ENCODE peak calls at places on chromosomes 16 and 17, in six cellular contexts. S is K562, C is upper lobe of left lung, T is GM12878, E is A549, B is HepG2. P is an unnamed sample.

GRCh38 chr16:55471448-55472097 is 7.4 kb upstream of the MMP2 start:
- ATAC-seq in C (no peak), S (no peak), E (peak; percentile 84), T (peak; percentile 63), B (no peak), P (peak; percentile 44)

GRCh38 chr17:14545156-14545906 is 244.4 kb downstream of the HS3ST3B1 start:
- ATAC-seq in E (no peak), T (no peak), C (no peak), S (no peak), B (no peak), P (no peak)

GRCh38 chr17:42039794-42040763 is 10.3 kb downstream of the C17orf113 start:
- ATAC-seq in B (peak; percentile 33), C (no peak), E (no peak), S (no peak), T (no peak), P (no peak)

GRCh38 chr16:87995644-87996043 is 44.4 kb downstream of the BANP start:
- ATAC-seq in B (no peak), E (no peak), S (no peak), C (no peak), T (no peak), P (no peak)

GRCh38 chr17:19812407-19812806 is 55.3 kb downstream of the ULK2 start:
- ATAC-seq in E (peak; percentile 83), B (no peak), T (no peak), C (no peak), S (no peak), P (no peak)

GRCh38 chr16:11627822-11628457 is 40.3 kb upstream of the SNN start:
- ATAC-seq in C (no peak), B (no peak), E (no peak), T (no peak), S (peak; percentile 76), P (peak; percentile 51)

GRCh38 chr17:9271989-9272388 is 250.7 kb downstream of the NTN1 start:
- ATAC-seq in S (no peak), T (no peak), C (no peak), B (no peak), E (no peak), P (no peak)

GRCh38 chr17:45077643-45078042 is 16.5 kb downstream of the NMT1 start:
- ATAC-seq in E (no peak), T (peak; percentile 68), C (no peak), B (no peak), S (no peak), P (no peak)

GRCh38 chr16:363110-364090 is 6.9 kb downstream of the MRPL28 start:
- ATAC-seq in S (peak; percentile 7), C (no peak), B (peak; percentile 21), E (peak; percentile 20), T (peak; percentile 9), P (no peak)

GRCh38 chr17:17557796-17558195 is 33.7 kb downstream of the PEMT start:
- ATAC-seq in B (no peak), T (no peak), E (no peak), C (no peak), S (no peak), P (no peak)

GRCh38 chr16:20933589-20933988 is 33.0 kb downstream of the LYRM1 start:
- ATAC-seq in E (no peak), B (no peak), S (no peak), T (no peak), C (no peak), P (no peak)

GRCh38 chr16:2224183-2224486 is 744 bp downstream of the E4F1 start:
- ATAC-seq in C (peak; percentile 32), S (peak; percentile 74), T (peak; percentile 61), E (peak; percentile 72), B (peak; percentile 56), P (no peak)

GRCh38 chr16:49661465-49662187 is 194.3 kb downstream of the ZNF423 start:
- ATAC-seq in S (no peak), T (no peak), C (no peak), B (no peak), E (no peak), P (no peak)

GRCh38 chr16:83686726-83687125 is 121.1 kb upstream of the HSBP1 start:
- ATAC-seq in S (no peak), B (no peak), E (no peak), C (no peak), T (no peak), P (no peak)

GRCh38 chr17:29572691-29573557 is 4.4 kb downstream of the TP53I13 start:
- ATAC-seq in S (peak; percentile 58), C (no peak), B (no peak), T (peak; percentile 75), E (no peak), P (peak; percentile 61)
- TF ChIP-seq CTCF in S (peak; percentile 61), C (peak; percentile 63), B (no peak), T (peak; percentile 75), E (peak; percentile 30), P (peak; percentile 92)

GRCh38 chr16:85010931-85011845 is at the start of gene ZDHHC7:
- ATAC-seq in T (peak; percentile 93), E (peak; percentile 98), S (peak; percentile 92), B (peak; percentile 89), C (peak; percentile 93), P (peak; percentile 96)
- TF ChIP-seq EP300 in T (no peak), E (peak; percentile 20), S (peak; percentile 16), B (no peak), C (no peak), P (no peak)

DNA sequence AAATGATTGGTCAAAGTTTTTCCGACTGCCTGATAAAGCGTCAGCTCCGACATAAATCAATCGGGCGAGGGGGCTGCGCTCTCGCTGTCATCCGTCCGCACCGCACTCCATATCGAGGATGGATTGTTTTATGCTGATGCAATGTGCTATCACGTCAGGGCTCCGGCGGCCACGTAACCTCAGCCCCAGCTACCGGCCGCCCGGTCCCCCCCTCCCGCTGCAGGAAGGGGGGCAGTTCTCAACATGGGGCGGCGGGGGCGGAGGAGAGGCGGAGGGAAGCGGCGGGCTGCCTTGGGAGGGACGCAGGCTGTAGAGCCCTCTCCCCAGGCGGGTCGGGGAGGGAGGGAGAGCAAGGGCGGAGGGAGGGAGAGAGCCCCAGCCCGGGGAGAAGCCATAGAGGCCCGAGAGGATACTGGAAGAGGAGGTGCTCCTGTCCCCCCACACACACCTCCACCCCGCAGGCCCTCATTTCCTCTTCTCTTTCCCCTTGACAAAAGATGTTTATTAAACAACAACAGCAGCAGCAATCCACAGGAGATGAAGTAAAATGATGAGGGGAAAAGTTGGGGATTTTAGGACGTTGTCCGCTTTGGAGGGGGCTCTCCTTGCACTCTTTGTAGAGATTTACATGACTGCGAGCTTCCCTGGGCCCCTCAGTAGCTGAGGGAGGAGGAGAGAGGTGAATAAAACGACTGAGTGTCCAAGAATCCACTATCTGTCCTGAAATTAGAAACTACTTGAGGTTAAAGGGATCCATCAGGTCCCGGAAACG is 498 bp upstream of the HOXB9 start:
- ATAC-seq in C (no peak), S (peak; percentile 75), B (no peak), E (peak; percentile 69), T (peak; percentile 31), P (no peak)
- H3K4me3 ChIP-seq in C (no peak overlapping the region), S (peak overlapping the region; percentile 97), B (no peak overlapping the region), E (peak overlapping the region; percentile 72), T (peak overlapping the region; percentile 47), P (no peak overlapping the region)

DNA sequence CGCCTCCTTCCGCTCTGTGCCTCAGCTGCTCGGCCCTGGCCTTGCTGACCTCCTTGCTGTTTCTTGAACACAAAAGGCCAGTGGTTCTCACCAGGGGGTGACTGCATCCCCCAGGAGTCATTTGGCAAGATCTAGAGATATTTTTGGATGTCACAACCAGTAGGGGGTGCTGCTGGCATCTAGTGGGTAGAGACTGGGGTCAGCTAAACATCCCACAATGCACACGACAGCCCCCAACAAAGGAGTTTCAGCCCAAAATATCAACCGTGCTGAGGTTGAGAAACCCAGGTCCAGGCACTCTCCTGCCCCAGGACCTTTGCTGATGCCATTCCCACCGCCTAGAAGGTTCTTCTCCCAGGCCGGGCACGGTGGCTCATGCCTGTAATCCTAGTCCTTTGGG is 39.7 kb downstream of the ABCC6 start:
- ATAC-seq in C (no peak), B (peak; percentile 9), T (no peak), E (no peak), S (no peak), P (no peak)
- TF ChIP-seq CTCF in C (no peak), B (peak; percentile 55), T (peak; percentile 23), E (peak; percentile 26), S (peak; percentile 64), P (no peak)

GRCh38 chr17:62193297-62193696 is 128.2 kb upstream of the MED13 start:
- ATAC-seq in E (no peak), S (no peak), C (no peak), T (no peak), B (no peak), P (no peak)
- TF ChIP-seq EP300 in E (no peak), S (no peak), C (no peak), T (no peak), B (no peak), P (no peak)

GRCh38 chr16:23682181-23682580 is 3.5 kb downstream of the PLK1 start:
- ATAC-seq in S (no peak), C (no peak), T (no peak), E (no peak), B (no peak), P (no peak)

GRCh38 chr16:23678430-23679273 is at the start of gene PLK1:
- ATAC-seq in T (peak; percentile 98), E (peak; percentile 94), S (peak; percentile 96), B (peak; percentile 89), C (peak; percentile 89), P (peak; percentile 81)

GRCh38 chr16:23679274-23679985 is 741 bp downstream of the PLK1 start:
- ATAC-seq in S (peak; percentile 86), E (peak; percentile 57), T (peak; percentile 56), B (peak; percentile 41), C (peak; percentile 7), P (no peak)

GRCh38 chr16:23676924-23677480 is 1.7 kb upstream of the PLK1 start:
- ATAC-seq in B (no peak), T (no peak), C (no peak), S (no peak), E (no peak), P (no peak)

GRCh38 chr16:23679986-23680336 is 1.3 kb downstream of the PLK1 start:
- ATAC-seq in C (no peak), S (peak; percentile 1), E (no peak), B (peak; percentile 2), T (no peak), P (no peak)
- H3K4me3 ChIP-seq in C (no peak overlapping the region), S (peak overlapping the region; percentile 87), E (peak overlapping the region; percentile 78), B (peak overlapping the region; percentile 97), T (peak overlapping the region; percentile 97), P (no peak overlapping the region)

GRCh38 chr17:7215652-7216139 is 3.9 kb downstream of the DLG4 start:
- ATAC-seq in E (no peak), T (no peak), S (no peak), C (no peak), B (no peak), P (no peak)

GRCh38 chr17:7215136-7215638 is 4.4 kb downstream of the DLG4 start:
- ATAC-seq in T (no peak), B (peak; percentile 1), S (no peak), C (no peak), E (no peak), P (no peak)

GRCh38 chr17:7213895-7214299 is 5.7 kb downstream of the DLG4 start:
- ATAC-seq in C (no peak), B (no peak), S (peak; percentile 16), T (peak; percentile 3), E (peak; percentile 16), P (peak; percentile 24)

GRCh38 chr17:7216242-7217112 is 3.2 kb downstream of the DLG4 start:
- ATAC-seq in S (no peak), E (no peak), B (no peak), C (no peak), T (no peak), P (no peak)

GRCh38 chr17:7214300-7215135 is 5.1 kb downstream of the DLG4 start:
- ATAC-seq in B (peak; percentile 88), T (peak; percentile 91), S (peak; percentile 92), E (peak; percentile 75), C (peak; percentile 96), P (peak; percentile 90)
- TF ChIP-seq CTCF in B (peak; percentile 79), T (peak; percentile 56), S (peak; percentile 76), E (peak; percentile 53), C (peak; percentile 34), P (peak; percentile 49)

GRCh38 chr17:8163978-8164814 is 1.4 kb upstream of the VAMP2 start:
- ATAC-seq in S (peak; percentile 87), E (peak; percentile 33), T (peak; percentile 5), C (peak; percentile 72), B (peak; percentile 78), P (peak; percentile 62)
- TF ChIP-seq EP300 in S (peak; percentile 50), E (no peak), T (no peak), C (peak; percentile 52), B (no peak), P (no peak)